ENCODE peak calls at places on chromosomes 13 and 19, in four cellular contexts. C is heart left ventricle, E is tibial artery, T is ascending aorta. M is an unnamed sample.

GRCh38 chr13:95573226-95573625 is 20.7 kb downstream of the CLDN10 start:
- DNase-seq in C (no peak), E (no peak), T (no peak), M (no peak)

GRCh38 chr19:30783936-30784335 is 411.8 kb downstream of the ZNF536 start:
- DNase-seq in C (no peak), E (no peak), T (no peak), M (no peak)

GRCh38 chr13:37788346-37788745 is 81.2 kb downstream of the TRPC4 start:
- DNase-seq in C (no peak), E (no peak), T (no peak), M (no peak)

GRCh38 chr13:20231839-20232555 is at the start of gene GJB6:
- DNase-seq in C (no peak), E (no peak), T (peak; percentile 46), M (no peak)

GRCh38 chr13:60111726-60112125 is 52.0 kb downstream of the DIAPH3 start:
- DNase-seq in C (no peak), E (no peak), T (no peak), M (no peak)

GRCh38 chr13:27171244-27171829 is at the start of gene USP12:
- DNase-seq in C (no peak), E (no peak), T (peak; percentile 74), M (no peak)

GRCh38 chr13:98910501-98910951 is 67.3 kb downstream of the DOCK9 start:
- DNase-seq in C (peak; percentile 58), E (peak; percentile 24), T (no peak), M (no peak)

GRCh38 chr13:99203601-99204579 is 3.2 kb downstream of the UBAC2 start:
- DNase-seq in C (no peak), E (no peak), T (no peak), M (no peak)

GRCh38 chr13:32881074-32881791 is 135.0 kb upstream of the KL start:
- DNase-seq in C (no peak), E (no peak), T (no peak), M (peak; percentile 64)

GRCh38 chr13:104816716-104817115 is 1718.7 kb downstream of the EFNB2 start:
- DNase-seq in C (no peak), E (no peak), T (no peak), M (no peak)

GRCh38 chr13:31767175-31767900 is 28.0 kb downstream of the RXFP2 start:
- DNase-seq in C (no peak), E (no peak), T (peak; percentile 69), M (no peak)

GRCh38 chr13:20994441-20994821 is 67.0 kb downstream of the LATS2 start:
- DNase-seq in C (no peak), E (peak; percentile 14), T (no peak), M (no peak)

GRCh38 chr19:20179946-20180345 is 12.9 kb downstream of the ZNF486 start:
- DNase-seq in C (no peak), E (no peak), T (no peak), M (peak; percentile 39)

GRCh38 chr13:21100994-21101757 is 39.8 kb upstream of the LATS2 start:
- DNase-seq in C (no peak), E (no peak), T (peak; percentile 7), M (no peak)

GRCh38 chr19:8324186-8325050 is 3.1 kb downstream of the RPS28 start:
- DNase-seq in C (no peak), E (no peak), T (no peak), M (peak; percentile 49)

GRCh38 chr13:25902946-25903345 is 148.9 kb downstream of the SHISA2 start:
- DNase-seq in C (no peak), E (no peak), T (no peak), M (no peak)
- H3K4me3 ChIP-seq in C (no peak overlapping the region), E (no peak overlapping the region), T (no peak overlapping the region), M (no peak overlapping the region)

GRCh38 chr19:7258042-7258839 is 36.0 kb downstream of the INSR start:
- DNase-seq in C (no peak), E (no peak), T (no peak), M (no peak)
- H3K27ac ChIP-seq in C (no peak overlapping the region), E (no peak overlapping the region), T (no peak overlapping the region), M (peak overlapping the region; percentile 92)

GRCh38 chr19:1407662-1408299 is 395 bp downstream of the DAZAP1 start:
- DNase-seq in C (peak; percentile 51), E (no peak), T (no peak), M (no peak)
- H3K4me3 ChIP-seq in C (peak overlapping the region; percentile 96), E (peak overlapping the region; percentile 97), T (peak overlapping the region; percentile 95), M (peak overlapping the region; percentile 100)

GRCh38 chr19:3573858-3574637 is 1.3 kb downstream of the HMG20B start:
- DNase-seq in C (peak; percentile 76), E (peak; percentile 87), T (peak; percentile 90), M (peak; percentile 71)
- H3K27ac ChIP-seq in C (no peak overlapping the region), E (peak overlapping the region; percentile 81), T (no peak overlapping the region), M (no peak overlapping the region)

GRCh38 chr19:14056069-14056666 is 5.7 kb downstream of the PALM3 start:
- DNase-seq in C (no peak), E (no peak), T (no peak), M (no peak)

GRCh38 chr19:14054721-14055120 is 7.2 kb downstream of the PALM3 start:
- DNase-seq in C (no peak), E (no peak), T (no peak), M (no peak)

GRCh38 chr19:14058182-14059092 is 3.4 kb downstream of the PALM3 start:
- DNase-seq in C (no peak), E (no peak), T (no peak), M (no peak)

GRCh38 chr19:14055396-14055795 is 6.5 kb downstream of the PALM3 start:
- DNase-seq in C (no peak), E (no peak), T (no peak), M (no peak)

DNA sequence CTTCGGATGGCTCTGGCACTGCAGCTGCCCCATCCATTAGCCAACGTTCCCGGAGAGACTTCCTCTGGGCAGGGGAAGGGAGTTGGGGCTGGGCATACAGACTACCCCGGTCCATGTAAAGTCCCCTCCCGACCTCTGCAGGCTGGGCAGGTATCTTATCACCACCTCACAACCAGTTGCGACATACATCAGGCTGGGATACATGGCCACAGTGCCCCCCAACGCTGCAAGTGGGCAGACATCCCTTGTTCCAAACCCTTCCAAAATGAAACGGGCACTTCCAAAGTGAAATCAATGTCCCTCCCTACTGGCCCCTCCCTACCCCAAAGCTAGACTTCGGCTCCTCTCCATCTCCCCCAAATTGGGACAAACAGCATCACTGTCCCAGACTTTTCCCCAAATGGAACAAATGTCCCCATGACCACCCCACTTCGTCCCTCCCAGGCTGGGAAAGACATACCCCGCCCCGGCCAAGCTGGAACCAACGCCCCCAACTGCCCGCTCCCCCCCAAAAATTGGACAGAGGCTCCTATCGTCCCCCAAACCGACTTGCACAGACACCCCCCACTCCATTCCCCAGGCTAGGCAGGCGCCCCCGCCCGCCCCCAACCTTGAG is 5.0 kb downstream of the PALM3 start:
- DNase-seq in C (no peak), E (no peak), T (no peak), M (no peak)
- H3K4me3 ChIP-seq in C (no peak overlapping the region), E (peak overlapping the region; percentile 32), T (no peak overlapping the region), M (peak overlapping the region; percentile 32)

GRCh38 chr19:2047076-2047448 is 4.0 kb downstream of the MKNK2 start:
- DNase-seq in C (no peak), E (no peak), T (no peak), M (no peak)
- H3K27ac ChIP-seq in C (peak overlapping the region; percentile 99), E (peak overlapping the region; percentile 100), T (peak overlapping the region; percentile 97), M (peak overlapping the region; percentile 100)

DNA sequence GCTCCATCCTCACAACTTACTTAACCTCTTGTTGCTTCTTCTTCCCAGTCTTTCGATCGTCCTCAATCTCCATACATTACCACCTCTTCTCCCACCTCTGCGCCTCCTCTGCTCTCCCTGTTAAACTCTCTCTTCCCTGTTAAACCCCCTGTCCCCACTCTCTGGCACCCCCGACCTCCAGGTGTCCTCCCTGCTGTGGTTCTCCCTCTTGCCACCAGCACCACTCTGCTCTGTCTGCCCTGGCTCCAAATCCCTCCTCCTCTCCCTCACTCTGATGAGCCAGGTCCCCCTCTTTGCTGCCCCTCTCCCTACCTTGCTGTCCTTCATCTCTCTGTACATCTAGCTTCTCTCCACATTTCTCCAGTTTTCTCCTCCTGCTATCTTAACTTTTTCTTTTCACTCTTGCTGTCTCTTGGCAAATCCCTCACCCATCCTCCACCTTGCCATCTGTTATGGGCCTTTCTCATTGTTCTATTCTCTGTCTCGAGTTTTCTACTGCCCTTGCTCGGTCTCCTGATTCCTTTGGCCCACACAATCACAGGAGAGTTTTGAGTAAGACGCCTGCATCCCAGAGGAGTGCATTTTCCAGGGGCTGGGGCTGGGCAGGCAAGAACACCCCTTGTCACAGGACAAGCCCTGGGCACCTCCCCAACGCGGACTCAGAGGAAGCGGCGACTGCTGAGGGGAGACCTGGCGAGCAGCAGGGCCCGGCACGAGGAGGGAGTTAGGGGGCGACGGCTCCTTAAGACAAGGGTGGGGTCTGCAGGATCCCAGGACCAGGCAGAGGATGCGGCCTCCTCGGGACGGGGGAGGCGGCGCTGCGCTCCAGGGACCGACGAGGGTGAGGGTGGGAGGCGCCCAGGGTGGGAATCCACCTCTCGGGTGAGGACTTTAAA is 21.4 kb upstream of the ERVV-1 start:
- DNase-seq in C (peak; percentile 18), E (peak; percentile 34), T (peak; percentile 66), M (peak; percentile 40)
- H3K4me3 ChIP-seq in C (peak overlapping the region; percentile 44), E (peak overlapping the region; percentile 50), T (peak overlapping the region; percentile 61), M (peak overlapping the region; percentile 62)

GRCh38 chr19:18292810-18293641 is 11.6 kb upstream of the JUND start:
- DNase-seq in C (peak; percentile 88), E (peak; percentile 88), T (peak; percentile 88), M (peak; percentile 92)
- H3K27ac ChIP-seq in C (peak overlapping the region; percentile 99), E (peak overlapping the region; percentile 95), T (peak overlapping the region; percentile 99), M (peak overlapping the region; percentile 95)

DNA sequence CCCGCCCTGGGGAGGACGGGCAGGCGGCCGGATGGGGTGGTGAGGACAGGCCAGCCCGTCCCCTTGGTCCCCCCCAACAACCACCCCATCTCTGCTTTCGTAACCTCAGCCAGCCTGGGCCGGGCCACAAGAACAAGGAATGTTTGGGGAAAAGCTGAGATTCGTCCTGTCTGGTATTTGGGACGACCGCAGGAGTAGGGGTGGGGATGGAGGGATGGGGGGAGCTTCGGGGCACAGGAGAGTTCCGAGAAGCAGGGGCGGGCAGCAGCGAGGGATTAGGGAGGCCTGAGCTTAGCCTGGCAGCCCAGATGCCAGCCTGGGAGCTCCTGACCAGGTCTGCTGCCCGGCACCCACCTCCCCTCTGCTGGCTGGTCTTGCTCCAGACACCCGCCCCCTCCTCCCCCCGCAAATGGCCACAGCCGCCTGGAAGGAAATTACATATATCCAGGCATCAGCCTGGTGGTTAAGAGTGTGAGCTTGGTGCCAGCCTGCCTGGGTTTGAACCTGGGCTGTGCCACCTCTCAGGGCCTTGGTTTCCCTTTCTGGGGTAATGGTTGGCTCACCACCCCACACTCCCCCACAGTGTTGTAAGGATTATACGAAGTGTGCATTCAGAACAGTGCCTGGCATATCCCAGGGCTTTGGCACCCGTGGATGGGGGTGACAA is at the start of gene PODNL1:
- DNase-seq in C (no peak), E (peak; percentile 68), T (no peak), M (no peak)
- H3K4me3 ChIP-seq in C (no peak within 1 kb of the TSS), E (peak within 1 kb of the TSS; percentile 44), T (peak within 1 kb of the TSS; percentile 18), M (no peak within 1 kb of the TSS)